ENCODE peak calls at places on chromosome 3, in four cellular contexts. Z, F, Q and Y are unnamed samples.

GRCh38 chr3:195030791-195031321 is 240.1 kb downstream of the XXYLT1 start:
- DNase-seq in Z (peak), F (no peak), Q (no peak), Y (no peak)

GRCh38 chr3:30113906-30114305 is 492.5 kb upstream of the TGFBR2 start:
- DNase-seq in Z (no peak), F (no peak), Q (no peak), Y (no peak)

GRCh38 chr3:14280326-14280725 is 101.7 kb downstream of the LSM3 start:
- DNase-seq in Z (no peak), F (no peak), Q (no peak), Y (no peak)

GRCh38 chr3:157103280-157103679 is 56.7 kb downstream of the CCNL1 start:
- DNase-seq in Z (no peak), F (no peak), Q (no peak), Y (no peak)

GRCh38 chr3:171055336-171056178 is 29.0 kb upstream of the SLC2A2 start:
- DNase-seq in Z (peak), F (no peak), Q (no peak), Y (peak)

GRCh38 chr3:181880339-181880738 is 168.6 kb downstream of the SOX2 start:
- DNase-seq in Z (no peak), F (no peak), Q (no peak), Y (no peak)

GRCh38 chr3:107842940-107843339 is 247.9 kb downstream of the CD47 start:
- DNase-seq in Z (no peak), F (no peak), Q (no peak), Y (no peak)

GRCh38 chr3:188169826-188170455 is 16.0 kb downstream of the LPP start:
- DNase-seq in Z (no peak), F (no peak), Q (no peak), Y (no peak)

GRCh38 chr3:104291437-104291851 is 1075.3 kb upstream of the ALCAM start:
- DNase-seq in Z (no peak), F (no peak), Q (no peak), Y (no peak)

GRCh38 chr3:186154641-186155040 is 45.8 kb upstream of the ETV5 start:
- DNase-seq in Z (no peak), F (no peak), Q (no peak), Y (no peak)

GRCh38 chr3:25433868-25434267 is 5.8 kb downstream of the RARB start:
- DNase-seq in Z (no peak), F (peak), Q (no peak), Y (no peak)

GRCh38 chr3:188151438-188151837 is 2.5 kb upstream of the LPP start:
- DNase-seq in Z (no peak), F (no peak), Q (no peak), Y (no peak)

GRCh38 chr3:9279959-9280358 is 30.5 kb upstream of the SRGAP3 start:
- DNase-seq in Z (no peak), F (no peak), Q (no peak), Y (no peak)

GRCh38 chr3:52781741-52782140 is 4.3 kb downstream of the ITIH1 start:
- DNase-seq in Z (no peak), F (no peak), Q (no peak), Y (no peak)

GRCh38 chr3:149016669-149017541 is 25.6 kb downstream of the GYG1 start:
- DNase-seq in Z (no peak), F (no peak), Q (no peak), Y (no peak)

GRCh38 chr3:126515066-126515706 is 2.4 kb downstream of the UROC1 start:
- DNase-seq in Z (no peak), F (no peak), Q (no peak), Y (no peak)

GRCh38 chr3:43764012-43764411 is 73.3 kb downstream of the ABHD5 start:
- DNase-seq in Z (no peak), F (no peak), Q (no peak), Y (no peak)

GRCh38 chr3:138923531-138923994 is 23.4 kb downstream of the FOXL2 start:
- DNase-seq in Z (peak), F (peak), Q (no peak), Y (peak)

GRCh38 chr3:80190051-80190450 is 422.3 kb upstream of the ROBO1 start:
- DNase-seq in Z (no peak), F (no peak), Q (no peak), Y (no peak)

DNA sequence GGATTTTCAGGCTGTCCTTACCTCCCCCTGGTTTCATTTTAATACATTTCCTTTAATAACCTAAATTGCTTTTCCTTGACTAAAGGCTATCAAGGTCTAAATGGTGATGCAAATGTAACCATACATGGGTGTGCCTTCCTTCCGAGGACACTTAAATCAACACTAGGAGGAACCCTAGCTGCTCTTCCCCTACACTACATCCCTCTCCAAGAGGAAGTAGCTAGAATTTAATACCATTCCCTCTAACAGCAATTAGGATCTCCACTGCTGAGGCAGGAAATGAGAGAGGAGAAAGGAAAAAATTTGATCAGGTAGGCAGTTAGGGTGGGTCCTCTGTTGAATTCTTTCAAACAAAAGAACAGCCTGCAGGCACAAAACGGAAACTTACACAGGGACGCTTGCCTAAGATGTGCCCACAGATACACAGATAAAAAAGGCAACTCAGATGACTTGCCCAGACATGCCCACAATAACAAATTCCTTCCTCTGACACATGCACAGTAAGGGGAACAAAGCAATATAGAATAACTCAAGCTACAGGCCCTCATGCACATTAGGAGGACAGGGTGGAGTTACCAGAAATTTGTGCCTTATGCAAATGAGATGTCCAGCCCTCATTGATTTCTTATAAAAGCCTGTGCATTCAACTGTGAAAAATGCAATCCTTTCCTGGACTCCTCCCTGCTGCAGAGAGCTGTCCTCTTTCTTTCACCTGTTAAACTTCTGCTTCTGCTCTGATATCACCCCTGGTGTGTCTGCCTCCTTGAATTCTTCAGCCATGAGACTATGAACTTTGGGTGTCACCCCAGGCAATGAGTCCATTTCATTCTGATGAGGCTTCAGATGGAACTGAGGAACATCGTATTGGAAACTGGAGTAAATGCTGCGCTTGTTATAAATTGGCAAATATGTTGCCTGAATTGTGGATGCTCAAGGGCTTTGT is 1024.3 kb upstream of the CADM2 start:
- DNase-seq in Z (peak), F (no peak), Q (no peak), Y (no peak)
- TF ChIP-seq FOSL1 in Z (no peak), F (no peak), Q (no peak), Y (no peak)

GRCh38 chr3:147813256-147813655 is 404.1 kb downstream of the ZIC1 start:
- DNase-seq in Z (no peak), F (no peak), Q (no peak), Y (no peak)
- TF ChIP-seq FOSL1 in Z (no peak), F (no peak), Q (no peak), Y (no peak)

GRCh38 chr3:115445559-115445958 is 177.8 kb upstream of the GAP43 start:
- DNase-seq in Z (no peak), F (no peak), Q (no peak), Y (no peak)
- TF ChIP-seq FOSL1 in Z (no peak), F (no peak), Q (no peak), Y (no peak)

DNA sequence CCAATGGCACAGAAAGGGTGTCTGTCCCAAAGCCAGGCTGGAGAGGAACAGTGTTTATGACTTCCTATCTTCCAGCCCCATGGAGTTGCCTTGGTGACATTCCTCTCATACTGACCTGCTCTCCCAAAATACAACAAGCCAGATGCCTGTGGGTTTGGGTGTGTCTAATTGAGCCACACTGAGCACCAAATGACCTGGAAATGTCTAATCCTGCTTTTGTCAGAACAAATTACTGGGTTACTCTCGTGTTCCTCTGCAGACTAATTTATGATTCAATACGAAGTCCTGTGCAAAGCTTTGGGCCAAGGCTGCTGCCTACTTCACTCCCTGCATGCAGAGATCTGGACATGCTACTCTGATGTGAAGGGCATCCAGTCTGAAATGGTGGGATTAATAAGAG is 98.1 kb upstream of the STRIT1 start:
- DNase-seq in Z (no peak), F (no peak), Q (no peak), Y (peak)
- TF ChIP-seq FOSL1 in Z (no peak), F (no peak), Q (no peak), Y (no peak)

GRCh38 chr3:106769045-106769444 is 608.2 kb upstream of the CCDC54 start:
- DNase-seq in Z (no peak), F (no peak), Q (no peak), Y (no peak)
- TF ChIP-seq FOSL1 in Z (no peak), F (no peak), Q (no peak), Y (no peak)

GRCh38 chr3:134326760-134327593 is 47.3 kb downstream of the AMOTL2 start:
- DNase-seq in Z (peak), F (no peak), Q (no peak), Y (no peak)
- TF ChIP-seq FOSL1 in Z (no peak), F (no peak), Q (no peak), Y (no peak)

DNA sequence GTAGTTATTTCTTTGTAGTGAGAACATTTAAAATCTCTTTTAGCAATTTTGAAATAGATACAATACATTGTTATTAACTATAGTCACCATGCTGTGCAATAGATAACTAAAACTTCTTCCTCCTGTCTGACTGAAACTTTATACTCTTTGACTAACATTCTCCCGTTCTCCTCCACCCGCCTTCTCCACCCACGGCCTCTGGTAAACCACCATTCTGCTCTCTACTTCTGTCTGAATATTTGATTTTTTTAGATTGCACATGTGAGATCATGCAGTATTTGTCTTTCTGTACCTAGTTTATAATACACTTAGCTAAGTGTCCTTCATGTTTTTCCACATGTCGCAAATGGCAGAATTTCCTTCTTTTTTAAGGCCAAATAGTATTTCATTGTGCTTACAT is 72.8 kb upstream of the RBM5 start:
- DNase-seq in Z (no peak), F (no peak), Q (no peak), Y (no peak)
- TF ChIP-seq FOSL1 in Z (no peak), F (no peak), Q (no peak), Y (no peak)

GRCh38 chr3:136142592-136142991 is 53.5 kb downstream of the MSL2 start:
- DNase-seq in Z (peak), F (no peak), Q (no peak), Y (peak)
- TF ChIP-seq FOSL1 in Z (peak), F (peak), Q (no peak), Y (peak)